ENCODE peak calls at places on chromosomes 3 and 15, in four cellular contexts. C is fibroblast of pulmonary artery, J is substantia nigra, X is putamen. E is an unnamed sample.

GRCh38 chr3:187490366-187490765 is 122.2 kb downstream of the RTP4 start:
- DNase-seq in X (no peak), J (no peak), C (no peak), E (no peak)

GRCh38 chr3:7695067-7695466 is 806.6 kb upstream of the LMCD1 start:
- DNase-seq in X (peak; percentile 9), J (no peak), C (peak; percentile 18), E (no peak)

GRCh38 chr3:70774641-70775040 is 462.2 kb upstream of the MDFIC2 start:
- DNase-seq in C (no peak), J (no peak), X (no peak), E (no peak)

GRCh38 chr3:123818921-123819429 is 65.2 kb downstream of the MYLK start:
- DNase-seq in C (peak; percentile 70), X (no peak), J (no peak), E (no peak)

GRCh38 chr3:197490098-197490497 is 65.7 kb downstream of the BDH1 start:
- DNase-seq in X (no peak), C (peak; percentile 75), J (no peak), E (no peak)

GRCh38 chr3:52237659-52238172 is 1.2 kb downstream of the TWF2 start:
- DNase-seq in J (peak; percentile 35), C (peak; percentile 82), X (no peak), E (peak; percentile 53)

GRCh38 chr3:152556731-152557254 is 278.1 kb upstream of the P2RY1 start:
- DNase-seq in J (no peak), X (peak; percentile 5), C (peak; percentile 89), E (no peak)

GRCh38 chr15:59764775-59765174 is 75.7 kb upstream of the BNIP2 start:
- DNase-seq in J (no peak), X (no peak), C (peak; percentile 0), E (no peak)

GRCh38 chr3:61202086-61202485 is 49.2 kb downstream of the FHIT start:
- DNase-seq in J (no peak), C (no peak), X (no peak), E (no peak)

GRCh38 chr3:173584093-173584833 is 186.7 kb downstream of the NLGN1 start:
- DNase-seq in J (peak; percentile 6), C (peak; percentile 49), X (peak; percentile 47), E (no peak)

GRCh38 chr3:156181509-156181908 is 61.1 kb downstream of the KCNAB1 start:
- DNase-seq in X (peak; percentile 10), C (peak; percentile 53), J (no peak), E (no peak)

GRCh38 chr3:99919694-99920093 is 102.0 kb downstream of the CMSS1 start:
- DNase-seq in J (no peak), C (no peak), X (no peak), E (no peak)

GRCh38 chr3:151837057-151837456 is 23.1 kb downstream of the AADAC start:
- DNase-seq in X (no peak), C (peak; percentile 77), J (no peak), E (no peak)

GRCh38 chr3:81462921-81463320 is 298.5 kb downstream of the GBE1 start:
- DNase-seq in C (no peak), X (no peak), J (no peak), E (no peak)

GRCh38 chr3:149613988-149614387 is 43.8 kb downstream of the WWTR1 start:
- DNase-seq in J (no peak), C (no peak), X (no peak), E (no peak)

GRCh38 chr3:171838218-171838720 is 4.9 kb upstream of the TMEM212 start:
- DNase-seq in C (peak; percentile 96), J (peak; percentile 14), X (peak; percentile 71), E (peak; percentile 38)

GRCh38 chr3:53994986-53995385 is 103.3 kb upstream of the SELENOK start:
- DNase-seq in X (no peak), J (no peak), C (no peak), E (peak; percentile 23)

GRCh38 chr3:13277860-13278531 is 142.1 kb downstream of the NUP210 start:
- DNase-seq in X (no peak), C (peak; percentile 5), J (no peak), E (peak; percentile 34)

GRCh38 chr3:176755552-176755951 is 441.7 kb downstream of the TBL1XR1 start:
- DNase-seq in J (no peak), C (no peak), X (no peak), E (no peak)

GRCh38 chr3:124809039-124809438 is 78.1 kb downstream of the ITGB5 start:
- DNase-seq in X (no peak), J (no peak), C (no peak), E (no peak)